ENCODE peak calls at places on chromosome 1, in seven cellular contexts. One of them, this sample, is unnamed.
A peak's percentile ranks its signal among the peaks of the same experiment; 100 is the strongest.

GRCh38 chr1:15027515-15027948 is 126.0 kb upstream of the TMEM51 start:
- DNase-seq in hepatic stellate cell: peak; percentile 84
- DNase-seq in body of pancreas: peak; percentile 75
- DNase-seq in amygdala: no peak
- DNase-seq in activated naive CD4-positive, alpha-beta T cell: no peak
- DNase-seq in globus pallidus: peak; percentile 71
- DNase-seq in sciatic nerve: peak; percentile 81
- DNase-seq in this sample: no peak

GRCh38 chr1:85134583-85135455 is 66.0 kb downstream of the SYDE2 start:
- DNase-seq in hepatic stellate cell: peak; percentile 11
- DNase-seq in body of pancreas: peak; percentile 15
- DNase-seq in amygdala: no peak
- DNase-seq in activated naive CD4-positive, alpha-beta T cell: no peak
- DNase-seq in globus pallidus: no peak
- DNase-seq in sciatic nerve: no peak
- DNase-seq in this sample: no peak

GRCh38 chr1:61215676-61216289 is 133.4 kb downstream of the NFIA start:
- DNase-seq in hepatic stellate cell: no peak
- DNase-seq in body of pancreas: no peak
- DNase-seq in amygdala: no peak
- DNase-seq in activated naive CD4-positive, alpha-beta T cell: no peak
- DNase-seq in globus pallidus: no peak
- DNase-seq in sciatic nerve: no peak
- DNase-seq in this sample: no peak

GRCh38 chr1:192109576-192109975 is 48.7 kb upstream of the RGS18 start:
- DNase-seq in hepatic stellate cell: no peak
- DNase-seq in body of pancreas: no peak
- DNase-seq in amygdala: no peak
- DNase-seq in activated naive CD4-positive, alpha-beta T cell: no peak
- DNase-seq in globus pallidus: no peak
- DNase-seq in sciatic nerve: no peak
- DNase-seq in this sample: no peak

GRCh38 chr1:231940116-231940515 is 313.5 kb downstream of the DISC1 start:
- DNase-seq in hepatic stellate cell: no peak
- DNase-seq in body of pancreas: no peak
- DNase-seq in amygdala: no peak
- DNase-seq in activated naive CD4-positive, alpha-beta T cell: no peak
- DNase-seq in globus pallidus: no peak
- DNase-seq in sciatic nerve: no peak
- DNase-seq in this sample: no peak

GRCh38 chr1:157157481-157158190 is 19.4 kb upstream of the ETV3 start:
- DNase-seq in hepatic stellate cell: peak; percentile 29
- DNase-seq in body of pancreas: no peak
- DNase-seq in amygdala: no peak
- DNase-seq in activated naive CD4-positive, alpha-beta T cell: no peak
- DNase-seq in globus pallidus: no peak
- DNase-seq in sciatic nerve: no peak
- DNase-seq in this sample: no peak

GRCh38 chr1:56803561-56804156 is 15.5 kb downstream of the FYB2 start:
- DNase-seq in hepatic stellate cell: no peak
- DNase-seq in body of pancreas: peak; percentile 46
- DNase-seq in amygdala: no peak
- DNase-seq in activated naive CD4-positive, alpha-beta T cell: no peak
- DNase-seq in globus pallidus: no peak
- DNase-seq in sciatic nerve: no peak
- DNase-seq in this sample: no peak

GRCh38 chr1:152141971-152142584 is 16.9 kb downstream of the RPTN start:
- DNase-seq in hepatic stellate cell: peak; percentile 32
- DNase-seq in body of pancreas: peak; percentile 78
- DNase-seq in amygdala: peak; percentile 8
- DNase-seq in activated naive CD4-positive, alpha-beta T cell: no peak
- DNase-seq in globus pallidus: peak; percentile 51
- DNase-seq in sciatic nerve: peak; percentile 75
- DNase-seq in this sample: no peak

GRCh38 chr1:218156602-218157001 is 128.5 kb upstream of the RRP15 start:
- DNase-seq in hepatic stellate cell: no peak
- DNase-seq in body of pancreas: no peak
- DNase-seq in amygdala: no peak
- DNase-seq in activated naive CD4-positive, alpha-beta T cell: no peak
- DNase-seq in globus pallidus: no peak
- DNase-seq in sciatic nerve: no peak
- DNase-seq in this sample: no peak

GRCh38 chr1:116767782-116768382 is 13.7 kb downstream of the CD2 start:
- DNase-seq in hepatic stellate cell: no peak
- DNase-seq in body of pancreas: no peak
- DNase-seq in amygdala: no peak
- DNase-seq in activated naive CD4-positive, alpha-beta T cell: no peak
- DNase-seq in globus pallidus: no peak
- DNase-seq in sciatic nerve: no peak
- DNase-seq in this sample: no peak

GRCh38 chr1:1540817-1541628 is 599 bp upstream of the TMEM240 start:
- DNase-seq in hepatic stellate cell: no peak
- DNase-seq in body of pancreas: no peak
- DNase-seq in amygdala: no peak
- DNase-seq in activated naive CD4-positive, alpha-beta T cell: no peak
- DNase-seq in globus pallidus: no peak
- DNase-seq in sciatic nerve: no peak
- DNase-seq in this sample: no peak

GRCh38 chr1:47791879-47792608 is 205.1 kb downstream of the TRABD2B start:
- DNase-seq in hepatic stellate cell: no peak
- DNase-seq in body of pancreas: no peak
- DNase-seq in amygdala: no peak
- DNase-seq in activated naive CD4-positive, alpha-beta T cell: no peak
- DNase-seq in globus pallidus: no peak
- DNase-seq in sciatic nerve: no peak
- DNase-seq in this sample: no peak

GRCh38 chr1:185096531-185096930 is 51.2 kb downstream of the RNF2 start:
- DNase-seq in hepatic stellate cell: no peak
- DNase-seq in body of pancreas: no peak
- DNase-seq in amygdala: no peak
- DNase-seq in activated naive CD4-positive, alpha-beta T cell: no peak
- DNase-seq in globus pallidus: no peak
- DNase-seq in sciatic nerve: no peak
- DNase-seq in this sample: no peak

GRCh38 chr1:7702365-7702764 is 68.7 kb upstream of the VAMP3 start:
- DNase-seq in hepatic stellate cell: no peak
- DNase-seq in body of pancreas: no peak
- DNase-seq in amygdala: no peak
- DNase-seq in activated naive CD4-positive, alpha-beta T cell: no peak
- DNase-seq in globus pallidus: no peak
- DNase-seq in sciatic nerve: no peak
- DNase-seq in this sample: no peak

GRCh38 chr1:45329445-45329844 is 2.8 kb downstream of the HPDL start:
- DNase-seq in hepatic stellate cell: no peak
- DNase-seq in body of pancreas: no peak
- DNase-seq in amygdala: no peak
- DNase-seq in activated naive CD4-positive, alpha-beta T cell: no peak
- DNase-seq in globus pallidus: no peak
- DNase-seq in sciatic nerve: no peak
- DNase-seq in this sample: no peak

GRCh38 chr1:181038399-181038873 is 4.7 kb downstream of the MR1 start:
- DNase-seq in hepatic stellate cell: peak; percentile 81
- DNase-seq in body of pancreas: peak; percentile 54
- DNase-seq in amygdala: no peak
- DNase-seq in activated naive CD4-positive, alpha-beta T cell: no peak
- DNase-seq in globus pallidus: peak; percentile 63
- DNase-seq in sciatic nerve: no peak
- DNase-seq in this sample: peak; percentile 86

GRCh38 chr1:87728169-87728568 is 399.5 kb downstream of the LMO4 start:
- DNase-seq in hepatic stellate cell: no peak
- DNase-seq in body of pancreas: no peak
- DNase-seq in amygdala: no peak
- DNase-seq in activated naive CD4-positive, alpha-beta T cell: no peak
- DNase-seq in globus pallidus: no peak
- DNase-seq in sciatic nerve: no peak
- DNase-seq in this sample: no peak

GRCh38 chr1:151989131-151989868 is 4.4 kb downstream of the S100A10 start:
- DNase-seq in hepatic stellate cell: peak; percentile 72
- DNase-seq in body of pancreas: peak; percentile 61
- DNase-seq in amygdala: no peak
- DNase-seq in activated naive CD4-positive, alpha-beta T cell: no peak
- DNase-seq in globus pallidus: no peak
- DNase-seq in sciatic nerve: peak; percentile 72
- DNase-seq in this sample: no peak

GRCh38 chr1:53754484-53755312 is 15.7 kb upstream of the GLIS1 start:
- DNase-seq in hepatic stellate cell: peak; percentile 46
- DNase-seq in body of pancreas: peak; percentile 40
- DNase-seq in amygdala: no peak
- DNase-seq in activated naive CD4-positive, alpha-beta T cell: no peak
- DNase-seq in globus pallidus: peak; percentile 23
- DNase-seq in sciatic nerve: peak; percentile 64
- DNase-seq in this sample: no peak

GRCh38 chr1:5938068-5938740 is 54.0 kb downstream of the NPHP4 start:
- DNase-seq in hepatic stellate cell: peak; percentile 72
- DNase-seq in body of pancreas: no peak
- DNase-seq in amygdala: no peak
- DNase-seq in activated naive CD4-positive, alpha-beta T cell: no peak
- DNase-seq in globus pallidus: no peak
- DNase-seq in sciatic nerve: no peak
- DNase-seq in this sample: no peak

GRCh38 chr1:51729824-51730284 is 113.0 kb downstream of the OSBPL9 start:
- DNase-seq in hepatic stellate cell: peak; percentile 40
- DNase-seq in body of pancreas: no peak
- DNase-seq in amygdala: no peak
- DNase-seq in activated naive CD4-positive, alpha-beta T cell: no peak
- DNase-seq in globus pallidus: no peak
- DNase-seq in sciatic nerve: peak; percentile 65
- DNase-seq in this sample: no peak

GRCh38 chr1:192512426-192513125 is 63.0 kb upstream of the RGS1 start:
- DNase-seq in hepatic stellate cell: no peak
- DNase-seq in body of pancreas: peak; percentile 57
- DNase-seq in amygdala: no peak
- DNase-seq in activated naive CD4-positive, alpha-beta T cell: no peak
- DNase-seq in globus pallidus: peak; percentile 24
- DNase-seq in sciatic nerve: no peak
- DNase-seq in this sample: no peak

GRCh38 chr1:109210058-109210457 is 3.7 kb upstream of the SARS1 start:
- DNase-seq in hepatic stellate cell: no peak
- DNase-seq in body of pancreas: no peak
- DNase-seq in amygdala: no peak
- DNase-seq in activated naive CD4-positive, alpha-beta T cell: no peak
- DNase-seq in globus pallidus: no peak
- DNase-seq in sciatic nerve: no peak
- DNase-seq in this sample: no peak

GRCh38 chr1:231248778-231249177 is 7.8 kb downstream of the GNPAT start:
- DNase-seq in hepatic stellate cell: no peak
- DNase-seq in body of pancreas: no peak
- DNase-seq in amygdala: no peak
- DNase-seq in activated naive CD4-positive, alpha-beta T cell: no peak
- DNase-seq in globus pallidus: no peak
- DNase-seq in sciatic nerve: no peak
- DNase-seq in this sample: no peak

GRCh38 chr1:209885403-209886218 is 52.4 kb upstream of the SYT14 start:
- DNase-seq in hepatic stellate cell: no peak
- DNase-seq in body of pancreas: no peak
- DNase-seq in amygdala: no peak
- DNase-seq in activated naive CD4-positive, alpha-beta T cell: no peak
- DNase-seq in globus pallidus: no peak
- DNase-seq in sciatic nerve: no peak
- DNase-seq in this sample: no peak

GRCh38 chr1:225474986-225475820 is 47.4 kb upstream of the LBR start:
- DNase-seq in hepatic stellate cell: peak; percentile 76
- DNase-seq in body of pancreas: peak; percentile 67
- DNase-seq in amygdala: no peak
- DNase-seq in activated naive CD4-positive, alpha-beta T cell: peak; percentile 32
- DNase-seq in globus pallidus: peak; percentile 59
- DNase-seq in sciatic nerve: peak; percentile 78
- DNase-seq in this sample: peak; percentile 42

GRCh38 chr1:162324391-162324790 is 52.3 kb downstream of the SPATA46 start:
- DNase-seq in hepatic stellate cell: no peak
- DNase-seq in body of pancreas: no peak
- DNase-seq in amygdala: no peak
- DNase-seq in activated naive CD4-positive, alpha-beta T cell: no peak
- DNase-seq in globus pallidus: no peak
- DNase-seq in sciatic nerve: no peak
- DNase-seq in this sample: no peak

GRCh38 chr1:39230261-39231190 is 26.0 kb downstream of the MACF1 start:
- DNase-seq in hepatic stellate cell: peak; percentile 66
- DNase-seq in body of pancreas: peak; percentile 27
- DNase-seq in amygdala: no peak
- DNase-seq in activated naive CD4-positive, alpha-beta T cell: no peak
- DNase-seq in globus pallidus: no peak
- DNase-seq in sciatic nerve: no peak
- DNase-seq in this sample: no peak

GRCh38 chr1:208223136-208223535 is 21.0 kb downstream of the PLXNA2 start:
- DNase-seq in hepatic stellate cell: no peak
- DNase-seq in body of pancreas: no peak
- DNase-seq in amygdala: no peak
- DNase-seq in activated naive CD4-positive, alpha-beta T cell: no peak
- DNase-seq in globus pallidus: no peak
- DNase-seq in sciatic nerve: no peak
- DNase-seq in this sample: no peak

GRCh38 chr1:5632814-5633213 is 359.4 kb downstream of the NPHP4 start:
- DNase-seq in hepatic stellate cell: no peak
- DNase-seq in body of pancreas: no peak
- DNase-seq in amygdala: no peak
- DNase-seq in activated naive CD4-positive, alpha-beta T cell: no peak
- DNase-seq in globus pallidus: no peak
- DNase-seq in sciatic nerve: no peak
- DNase-seq in this sample: no peak

GRCh38 chr1:8427986-8428385 is 110.1 kb downstream of the SLC45A1 start:
- DNase-seq in hepatic stellate cell: no peak
- DNase-seq in body of pancreas: no peak
- DNase-seq in amygdala: no peak
- DNase-seq in activated naive CD4-positive, alpha-beta T cell: no peak
- DNase-seq in globus pallidus: peak; percentile 51
- DNase-seq in sciatic nerve: no peak
- DNase-seq in this sample: no peak

GRCh38 chr1:41319803-41320711 is 41.2 kb upstream of the FOXO6 start:
- DNase-seq in hepatic stellate cell: no peak
- DNase-seq in body of pancreas: peak; percentile 45
- DNase-seq in amygdala: no peak
- DNase-seq in activated naive CD4-positive, alpha-beta T cell: no peak
- DNase-seq in globus pallidus: no peak
- DNase-seq in sciatic nerve: no peak
- DNase-seq in this sample: no peak

GRCh38 chr1:110185181-110185580 is 24.9 kb upstream of the KCNC4 start:
- DNase-seq in hepatic stellate cell: no peak
- DNase-seq in body of pancreas: peak; percentile 25
- DNase-seq in amygdala: no peak
- DNase-seq in activated naive CD4-positive, alpha-beta T cell: no peak
- DNase-seq in globus pallidus: no peak
- DNase-seq in sciatic nerve: no peak
- DNase-seq in this sample: no peak

GRCh38 chr1:68495968-68496679 is 758 bp downstream of the DEPDC1 start:
- DNase-seq in hepatic stellate cell: no peak
- DNase-seq in body of pancreas: no peak
- DNase-seq in amygdala: no peak
- DNase-seq in activated naive CD4-positive, alpha-beta T cell: no peak
- DNase-seq in globus pallidus: no peak
- DNase-seq in sciatic nerve: no peak
- DNase-seq in this sample: no peak

GRCh38 chr1:161153682-161154337 is at the start of gene UFC1:
- DNase-seq in hepatic stellate cell: peak; percentile 90
- DNase-seq in body of pancreas: peak; percentile 88
- DNase-seq in amygdala: peak; percentile 72
- DNase-seq in activated naive CD4-positive, alpha-beta T cell: peak; percentile 39
- DNase-seq in globus pallidus: peak; percentile 91
- DNase-seq in sciatic nerve: peak; percentile 87
- DNase-seq in this sample: peak; percentile 94

GRCh38 chr1:26856604-26857469 is 6.1 kb upstream of the SFN start:
- DNase-seq in hepatic stellate cell: no peak
- DNase-seq in body of pancreas: no peak
- DNase-seq in amygdala: no peak
- DNase-seq in activated naive CD4-positive, alpha-beta T cell: no peak
- DNase-seq in globus pallidus: no peak
- DNase-seq in sciatic nerve: no peak
- DNase-seq in this sample: no peak

GRCh38 chr1:108841703-108842102 is 15.2 kb downstream of the AKNAD1 start:
- DNase-seq in hepatic stellate cell: no peak
- DNase-seq in body of pancreas: no peak
- DNase-seq in amygdala: no peak
- DNase-seq in activated naive CD4-positive, alpha-beta T cell: no peak
- DNase-seq in globus pallidus: no peak
- DNase-seq in sciatic nerve: no peak
- DNase-seq in this sample: no peak

This sample was measured in NCI-H1048.